ENCODE peak calls at places on chromosomes 6 and 20, in six cellular contexts. B is activated naive CD8-positive, alpha-beta T cell treated with anti-CD3 and anti-CD28 coated beads for 36 hours; M is activated T-helper 1 cell treated with Interleukin-2 at 50 U/mL for 16 hours; R is fibroblast of mammary gland; K is HS-27A; E is HTR-8/SVneo. P is an unnamed sample.

GRCh38 chr20:18397090-18397489 is 69.7 kb downstream of the DZANK1 start:
- DNase-seq in B (no peak), R (no peak), E (no peak), K (no peak), M (no peak), P (no peak)

GRCh38 chr20:25042531-25043498 is 15.1 kb downstream of the ACSS1 start:
- DNase-seq in B (peak), E (no peak), M (peak), R (no peak), K (no peak), P (no peak)

GRCh38 chr20:45957021-45957941 is 14.7 kb downstream of the ZNF335 start:
- DNase-seq in R (no peak), E (no peak), B (no peak), M (no peak), K (no peak), P (no peak)

GRCh38 chr6:53917464-53917842 is 122.6 kb downstream of the LRRC1 start:
- DNase-seq in K (no peak), R (no peak), B (no peak), E (no peak), M (no peak), P (no peak)

GRCh38 chr20:4326194-4327065 is 311.1 kb upstream of the RNF24 start:
- DNase-seq in B (no peak), R (peak), E (no peak), K (no peak), M (no peak), P (peak)

GRCh38 chr6:129701721-129702455 is 8.1 kb downstream of the ARHGAP18 start:
- DNase-seq in M (no peak), R (peak), E (no peak), B (no peak), K (no peak), P (no peak)

GRCh38 chr20:47360207-47360488 is 3.6 kb upstream of the ZMYND8 start:
- DNase-seq in R (peak), B (no peak), K (no peak), E (no peak), M (no peak), P (no peak)

GRCh38 chr20:57896017-57896416 is 186.2 kb upstream of the PMEPA1 start:
- DNase-seq in R (no peak), M (no peak), B (no peak), E (no peak), K (no peak), P (no peak)

GRCh38 chr6:34462561-34462971 is 3.3 kb upstream of the PACSIN1 start:
- DNase-seq in B (no peak), K (peak), R (peak), E (peak), M (no peak), P (no peak)

GRCh38 chr6:125818659-125819297 is 28.0 kb downstream of the NCOA7 start:
- DNase-seq in E (no peak), M (no peak), B (no peak), K (no peak), R (peak), P (no peak)

GRCh38 chr20:53829086-53829703 is 235.6 kb upstream of the ZNF217 start:
- DNase-seq in K (peak), R (peak), E (peak), B (no peak), M (no peak), P (peak)

GRCh38 chr6:136129365-136129764 is 120.7 kb downstream of the MTFR2 start:
- DNase-seq in M (no peak), E (no peak), R (no peak), B (no peak), K (no peak), P (no peak)

GRCh38 chr20:29079769-29080690 is 2177.4 kb upstream of the DEFB115 start:
- DNase-seq in B (peak), K (peak), E (no peak), M (no peak), R (peak), P (no peak)

GRCh38 chr6:56683882-56684281 is 41.2 kb upstream of the DST start:
- DNase-seq in K (peak), R (peak), B (no peak), M (no peak), E (peak), P (no peak)

GRCh38 chr6:71248306-71248705 is 40.3 kb upstream of the OGFRL1 start:
- DNase-seq in K (no peak), B (no peak), E (peak), M (no peak), R (peak), P (no peak)

GRCh38 chr20:10352934-10353866 is 80.8 kb downstream of the MKKS start:
- DNase-seq in K (no peak), M (no peak), R (no peak), E (no peak), B (no peak), P (no peak)

GRCh38 chr20:44720617-44720993 is 5.4 kb downstream of the CCN5 start:
- DNase-seq in M (no peak), B (no peak), K (peak), E (peak), R (peak), P (peak)

GRCh38 chr20:31933698-31934097 is 18.1 kb downstream of the PDRG1 start:
- DNase-seq in B (no peak), R (no peak), E (no peak), K (no peak), M (no peak), P (no peak)

GRCh38 chr6:14060971-14061370 is 56.6 kb upstream of the CD83 start:
- DNase-seq in E (no peak), B (no peak), M (no peak), K (no peak), R (no peak), P (no peak)

GRCh38 chr6:146985111-146985510 is 219.1 kb upstream of the STXBP5 start:
- DNase-seq in E (no peak), R (no peak), M (no peak), B (no peak), K (no peak), P (no peak)

GRCh38 chr20:32588040-32588439 is 2.9 kb upstream of the NOL4L start:
- DNase-seq in B (no peak), R (no peak), E (no peak), K (no peak), M (no peak), P (no peak)

GRCh38 chr6:84675651-84676050 is 88.7 kb downstream of the TBX18 start:
- DNase-seq in E (no peak), M (no peak), K (no peak), R (no peak), B (no peak), P (no peak)

GRCh38 chr6:124389127-124389526 is 573.1 kb upstream of the RNF217 start:
- DNase-seq in B (no peak), M (no peak), E (no peak), R (no peak), K (no peak), P (no peak)

GRCh38 chr6:159943101-159943632 is 25.7 kb upstream of the IGF2R start:
- DNase-seq in E (no peak), R (peak), B (no peak), K (peak), M (no peak), P (no peak)

GRCh38 chr6:49522710-49523593 is 23.2 kb downstream of the GLYATL3 start:
- DNase-seq in E (no peak), K (no peak), R (no peak), M (no peak), B (no peak), P (no peak)

GRCh38 chr6:26103141-26103769 is 16.0 kb downstream of the HFE start:
- DNase-seq in K (no peak), E (no peak), B (no peak), R (peak), M (no peak), P (no peak)

GRCh38 chr6:67889682-67889995 is 745.4 kb upstream of the ADGRB3 start:
- DNase-seq in M (no peak), R (peak), B (no peak), E (no peak), K (no peak), P (no peak)

GRCh38 chr6:168305091-168305749 is 14.4 kb downstream of the DACT2 start:
- DNase-seq in M (no peak), R (no peak), E (no peak), K (no peak), B (no peak), P (no peak)

GRCh38 chr6:81265106-81265505 is 487.4 kb downstream of the TENT5A start:
- DNase-seq in M (no peak), R (peak), E (peak), B (no peak), K (no peak), P (no peak)

GRCh38 chr20:35235881-35236280 is 9.4 kb downstream of the MMP24 start:
- DNase-seq in M (no peak), B (no peak), R (no peak), E (no peak), K (no peak), P (no peak)

GRCh38 chr6:3382399-3383279 is 74.2 kb downstream of the SLC22A23 start:
- DNase-seq in K (no peak), B (no peak), E (no peak), M (no peak), R (peak), P (no peak)

GRCh38 chr20:48409216-48409615 is 418.6 kb downstream of the PREX1 start:
- DNase-seq in R (no peak), E (no peak), M (no peak), K (no peak), B (no peak), P (no peak)

GRCh38 chr6:38131527-38131965 is 312.0 kb downstream of the ZFAND3 start:
- DNase-seq in M (no peak), K (peak), B (peak), E (no peak), R (peak), P (no peak)

GRCh38 chr6:132236744-132237143 is 164.5 kb downstream of the MOXD1 start:
- DNase-seq in K (no peak), M (no peak), B (no peak), R (peak), E (no peak), P (no peak)

GRCh38 chr20:25295386-25296093 is 47.7 kb downstream of the PYGB start:
- DNase-seq in K (no peak), M (no peak), R (no peak), E (no peak), B (no peak), P (no peak)